ENCODE peak calls at places on chromosomes 13 and 19, in four cellular contexts. R is fibroblast of the aortic adventitia; M is activated CD4-positive, alpha-beta T cell treated with anti-CD3 and anti-CD28 coated beads for 48 hours; K is Peyer's patch. L is an unnamed sample.

GRCh38 chr13:94860981-94861407 is 148.6 kb upstream of the SOX21 start:
- DNase-seq in K (no peak), M (no peak), R (peak), L (peak)

GRCh38 chr13:95745289-95745688 is 68.3 kb downstream of the DNAJC3 start:
- DNase-seq in R (no peak), M (no peak), K (no peak), L (no peak)

GRCh38 chr13:76991432-76991795 is 467 bp upstream of the CLN5 start:
- DNase-seq in R (no peak), M (peak), K (no peak), L (no peak)

GRCh38 chr13:28347456-28348371 is 147.2 kb downstream of the FLT1 start:
- DNase-seq in K (no peak), M (no peak), R (peak), L (no peak)

GRCh38 chr19:42540071-42540553 is 11.8 kb upstream of the CEACAM1 start:
- DNase-seq in M (no peak), K (no peak), R (peak), L (no peak)

GRCh38 chr13:86757236-86757978 is 913.8 kb upstream of the SLITRK5 start:
- DNase-seq in R (no peak), K (no peak), M (no peak), L (no peak)

GRCh38 chr19:40356681-40357595 is 8.4 kb downstream of the PLD3 start:
- DNase-seq in M (no peak), R (peak), K (no peak), L (no peak)

GRCh38 chr19:54523403-54523802 is 20.8 kb downstream of the LAIR2 start:
- DNase-seq in R (no peak), M (peak), K (no peak), L (peak)

GRCh38 chr13:39879286-39880035 is 224.0 kb downstream of the COG6 start:
- DNase-seq in K (no peak), R (no peak), M (no peak), L (no peak)

GRCh38 chr13:104206450-104207044 is 1140.3 kb upstream of the SLC10A2 start:
- DNase-seq in K (no peak), M (no peak), R (no peak), L (no peak)

L was measured in GM03348.